ENCODE peak calls at places on chromosome 19, in nine cellular contexts. One of them, this sample, is unnamed.
A peak's percentile ranks its signal among the peaks of the same experiment; 100 is the strongest.

GRCh38 chr19:4201798-4202197 is 19.3 kb downstream of the ANKRD24 start:
- DNase-seq in pancreas: no peak
- DNase-seq in upper lobe of left lung: no peak
- DNase-seq in lower lobe of right lung: no peak
- DNase-seq in neuronal stem cell: no peak
- DNase-seq in tibial artery: no peak
- DNase-seq in PC-3: no peak
- DNase-seq in CD8-positive, alpha-beta T cell: no peak
- DNase-seq in stomach: no peak
- DNase-seq in this sample: no peak

GRCh38 chr19:30222993-30223865 is 149.0 kb upstream of the ZNF536 start:
- DNase-seq in upper lobe of left lung: no peak
- DNase-seq in neuronal stem cell: no peak
- DNase-seq in CD8-positive, alpha-beta T cell: no peak
- DNase-seq in stomach: no peak
- DNase-seq in lower lobe of right lung: no peak
- DNase-seq in tibial artery: no peak
- DNase-seq in PC-3: no peak
- DNase-seq in pancreas: no peak
- DNase-seq in this sample: no peak

GRCh38 chr19:29255912-29256311 is 43.0 kb upstream of the UQCRFS1 start:
- DNase-seq in lower lobe of right lung: no peak
- DNase-seq in PC-3: no peak
- DNase-seq in upper lobe of left lung: no peak
- DNase-seq in stomach: no peak
- DNase-seq in pancreas: no peak
- DNase-seq in CD8-positive, alpha-beta T cell: no peak
- DNase-seq in tibial artery: no peak
- DNase-seq in neuronal stem cell: no peak
- DNase-seq in this sample: no peak

GRCh38 chr19:31483226-31483857 is 134.1 kb upstream of the TSHZ3 start:
- DNase-seq in upper lobe of left lung: no peak
- DNase-seq in PC-3: no peak
- DNase-seq in lower lobe of right lung: no peak
- DNase-seq in tibial artery: no peak
- DNase-seq in stomach: no peak
- DNase-seq in neuronal stem cell: no peak
- DNase-seq in CD8-positive, alpha-beta T cell: no peak
- DNase-seq in pancreas: no peak
- DNase-seq in this sample: no peak

GRCh38 chr19:2613507-2614295 is 88.8 kb downstream of the GNG7 start:
- DNase-seq in CD8-positive, alpha-beta T cell: peak; percentile 76
- DNase-seq in PC-3: peak; percentile 53
- DNase-seq in neuronal stem cell: no peak
- DNase-seq in tibial artery: peak; percentile 73
- DNase-seq in pancreas: peak; percentile 55
- DNase-seq in lower lobe of right lung: peak; percentile 68
- DNase-seq in upper lobe of left lung: peak; percentile 72
- DNase-seq in stomach: peak; percentile 60
- DNase-seq in this sample: no peak

GRCh38 chr19:46732966-46733692 is 12.7 kb upstream of the FKRP start:
- DNase-seq in tibial artery: no peak
- DNase-seq in CD8-positive, alpha-beta T cell: no peak
- DNase-seq in stomach: no peak
- DNase-seq in upper lobe of left lung: peak; percentile 80
- DNase-seq in PC-3: peak; percentile 67
- DNase-seq in lower lobe of right lung: peak; percentile 79
- DNase-seq in neuronal stem cell: no peak
- DNase-seq in pancreas: peak; percentile 12
- DNase-seq in this sample: no peak

GRCh38 chr19:37074819-37075362 is 3.3 kb upstream of the ZNF420 start:
- DNase-seq in stomach: no peak
- DNase-seq in pancreas: no peak
- DNase-seq in upper lobe of left lung: no peak
- DNase-seq in CD8-positive, alpha-beta T cell: no peak
- DNase-seq in lower lobe of right lung: no peak
- DNase-seq in neuronal stem cell: no peak
- DNase-seq in PC-3: no peak
- DNase-seq in tibial artery: no peak
- DNase-seq in this sample: no peak

GRCh38 chr19:16566161-16566560 is 6.1 kb downstream of the SLC35E1 start:
- DNase-seq in PC-3: no peak
- DNase-seq in tibial artery: no peak
- DNase-seq in CD8-positive, alpha-beta T cell: peak; percentile 85
- DNase-seq in stomach: peak; percentile 72
- DNase-seq in neuronal stem cell: no peak
- DNase-seq in lower lobe of right lung: peak; percentile 47
- DNase-seq in pancreas: no peak
- DNase-seq in upper lobe of left lung: peak; percentile 54
- DNase-seq in this sample: no peak

GRCh38 chr19:29277107-29277506 is 64.2 kb upstream of the UQCRFS1 start:
- DNase-seq in CD8-positive, alpha-beta T cell: peak; percentile 70
- DNase-seq in upper lobe of left lung: no peak
- DNase-seq in tibial artery: no peak
- DNase-seq in PC-3: no peak
- DNase-seq in neuronal stem cell: no peak
- DNase-seq in pancreas: no peak
- DNase-seq in lower lobe of right lung: no peak
- DNase-seq in stomach: no peak
- DNase-seq in this sample: peak; percentile 33

GRCh38 chr19:30423481-30423880 is 51.3 kb downstream of the ZNF536 start:
- DNase-seq in neuronal stem cell: no peak
- DNase-seq in stomach: no peak
- DNase-seq in lower lobe of right lung: no peak
- DNase-seq in tibial artery: no peak
- DNase-seq in PC-3: no peak
- DNase-seq in upper lobe of left lung: no peak
- DNase-seq in CD8-positive, alpha-beta T cell: no peak
- DNase-seq in pancreas: no peak
- DNase-seq in this sample: no peak

GRCh38 chr19:31257426-31258130 is 91.7 kb downstream of the TSHZ3 start:
- DNase-seq in PC-3: no peak
- DNase-seq in lower lobe of right lung: no peak
- DNase-seq in stomach: no peak
- DNase-seq in CD8-positive, alpha-beta T cell: no peak
- DNase-seq in upper lobe of left lung: no peak
- DNase-seq in pancreas: no peak
- DNase-seq in neuronal stem cell: no peak
- DNase-seq in tibial artery: peak; percentile 60
- DNase-seq in this sample: no peak

GRCh38 chr19:3184847-3185481 is 766 bp upstream of the NCLN start:
- DNase-seq in PC-3: no peak
- DNase-seq in tibial artery: no peak
- DNase-seq in stomach: peak; percentile 73
- DNase-seq in upper lobe of left lung: peak; percentile 80
- DNase-seq in CD8-positive, alpha-beta T cell: no peak
- DNase-seq in pancreas: no peak
- DNase-seq in lower lobe of right lung: peak; percentile 86
- DNase-seq in neuronal stem cell: no peak
- DNase-seq in this sample: peak; percentile 33

DNA sequence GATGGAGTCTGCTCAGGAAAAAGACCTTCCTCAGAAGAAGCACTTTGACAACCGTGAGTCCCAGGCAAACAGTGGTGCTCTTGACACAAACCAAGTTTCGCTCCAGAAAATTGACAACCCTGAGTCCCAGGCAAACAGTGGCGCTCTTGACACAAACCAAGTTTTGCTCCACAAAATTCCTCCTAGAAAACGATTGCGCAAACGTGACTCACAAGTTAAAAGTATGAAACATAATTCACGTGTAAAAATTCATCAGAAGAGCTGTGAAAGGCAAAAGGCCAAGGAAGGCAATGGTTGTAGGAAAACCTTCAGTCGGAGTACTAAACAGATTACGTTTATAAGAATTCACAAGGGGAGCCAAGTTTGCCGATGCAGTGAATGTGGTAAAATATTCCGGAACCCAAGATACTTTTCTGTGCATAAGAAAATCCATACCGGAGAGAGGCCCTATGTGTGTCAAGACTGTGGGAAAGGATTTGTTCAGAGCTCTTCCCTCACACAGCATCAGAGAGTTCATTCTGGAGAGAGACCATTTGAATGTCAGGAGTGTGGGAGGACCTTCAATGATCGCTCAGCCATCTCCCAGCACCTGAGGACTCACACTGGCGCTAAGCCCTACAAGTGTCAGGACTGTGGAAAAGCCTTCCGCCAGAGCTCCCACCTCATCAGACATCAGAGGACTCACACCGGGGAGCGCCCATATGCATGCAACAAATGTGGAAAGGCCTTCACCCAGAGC is 16.2 kb upstream of the ZNF544 start:
- DNase-seq in neuronal stem cell: no peak
- DNase-seq in tibial artery: no peak
- DNase-seq in PC-3: no peak
- DNase-seq in lower lobe of right lung: no peak
- DNase-seq in pancreas: no peak
- DNase-seq in CD8-positive, alpha-beta T cell: no peak
- DNase-seq in upper lobe of left lung: no peak
- DNase-seq in stomach: no peak
- DNase-seq in this sample: no peak
- H3K36me3 ChIP-seq in neuronal stem cell: peaks cover 70% of the 10 kb centered on the region
- H3K36me3 ChIP-seq in tibial artery: peaks cover 66% of the 10 kb centered on the region
- H3K36me3 ChIP-seq in PC-3: peaks cover 73% of the 10 kb centered on the region
- H3K36me3 ChIP-seq in lower lobe of right lung: peaks cover 56% of the 10 kb centered on the region
- H3K36me3 ChIP-seq in pancreas: peaks cover 51% of the 10 kb centered on the region
- H3K36me3 ChIP-seq in CD8-positive, alpha-beta T cell: peaks cover 50% of the 10 kb centered on the region
- H3K36me3 ChIP-seq in upper lobe of left lung: peaks cover 60% of the 10 kb centered on the region
- H3K36me3 ChIP-seq in stomach: peaks cover 68% of the 10 kb centered on the region
- H3K36me3 ChIP-seq in this sample: peaks cover 41% of the 10 kb centered on the region

GRCh38 chr19:35040474-35040825 is 1.1 kb upstream of the HPN start:
- DNase-seq in PC-3: no peak
- DNase-seq in CD8-positive, alpha-beta T cell: no peak
- DNase-seq in stomach: no peak
- DNase-seq in tibial artery: no peak
- DNase-seq in lower lobe of right lung: no peak
- DNase-seq in pancreas: peak; percentile 75
- DNase-seq in upper lobe of left lung: no peak
- DNase-seq in neuronal stem cell: no peak
- DNase-seq in this sample: no peak
- H3K27ac ChIP-seq in PC-3: no peak overlapping the region
- H3K27ac ChIP-seq in CD8-positive, alpha-beta T cell: no peak overlapping the region
- H3K27ac ChIP-seq in stomach: peak overlapping the region; percentile 85
- H3K27ac ChIP-seq in tibial artery: no peak overlapping the region
- H3K27ac ChIP-seq in lower lobe of right lung: peak overlapping the region; percentile 80
- H3K27ac ChIP-seq in pancreas: peak overlapping the region; percentile 82
- H3K27ac ChIP-seq in upper lobe of left lung: peak overlapping the region; percentile 81
- H3K27ac ChIP-seq in neuronal stem cell: no peak overlapping the region
- H3K27ac ChIP-seq in this sample: no peak overlapping the region

DNA sequence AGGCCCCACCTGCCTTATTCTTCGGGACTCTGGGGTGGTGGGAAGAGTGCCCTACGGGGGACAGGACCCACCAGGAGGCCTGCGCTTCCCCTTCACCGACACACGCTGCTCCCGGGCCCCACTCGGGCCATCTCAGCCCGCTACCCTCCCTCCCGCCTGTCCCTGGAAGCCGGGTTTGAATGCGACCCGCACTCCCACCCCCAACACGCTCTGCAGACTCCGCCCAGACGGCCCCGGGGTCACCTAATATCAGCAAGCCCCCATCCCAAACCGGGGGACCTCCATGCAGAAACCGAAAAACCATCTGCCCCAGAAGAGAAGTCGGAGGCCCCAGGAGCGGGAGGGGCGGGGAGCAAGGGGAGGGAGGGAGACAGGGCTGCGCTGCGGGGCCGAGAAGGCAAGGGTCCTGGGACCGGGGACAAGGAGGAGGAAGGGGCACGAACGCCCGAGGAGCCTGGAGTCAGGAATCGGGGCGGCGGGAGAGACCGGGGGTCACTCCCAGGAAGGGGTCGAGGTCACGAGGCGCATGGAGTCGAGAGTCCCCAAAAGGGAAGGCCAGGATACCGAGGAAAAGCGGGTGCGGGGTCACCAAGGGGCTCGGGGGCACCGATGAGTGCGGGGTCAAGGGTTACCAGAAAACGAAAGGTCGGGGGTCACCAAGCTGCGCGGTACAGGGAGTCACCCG is 766 bp downstream of the SBNO2 start:
- DNase-seq in tibial artery: peak; percentile 75
- DNase-seq in CD8-positive, alpha-beta T cell: no peak
- DNase-seq in stomach: no peak
- DNase-seq in lower lobe of right lung: no peak
- DNase-seq in pancreas: no peak
- DNase-seq in neuronal stem cell: no peak
- DNase-seq in upper lobe of left lung: no peak
- DNase-seq in PC-3: no peak
- DNase-seq in this sample: no peak
- H3K4me1 ChIP-seq in tibial artery: peaks cover 66% of the 10 kb centered on the region
- H3K4me1 ChIP-seq in CD8-positive, alpha-beta T cell: peaks cover 23% of the 10 kb centered on the region
- H3K4me1 ChIP-seq in stomach: peaks cover 71% of the 10 kb centered on the region
- H3K4me1 ChIP-seq in lower lobe of right lung: peaks cover 67% of the 10 kb centered on the region
- H3K4me1 ChIP-seq in pancreas: peaks cover 15% of the 10 kb centered on the region
- H3K4me1 ChIP-seq in neuronal stem cell: peaks cover 19% of the 10 kb centered on the region
- H3K4me1 ChIP-seq in upper lobe of left lung: peaks cover 60% of the 10 kb centered on the region
- H3K4me1 ChIP-seq in PC-3: peaks cover 65% of the 10 kb centered on the region
- H3K4me1 ChIP-seq in this sample: peaks cover 7% of the 10 kb centered on the region

GRCh38 chr19:11101057-11101456 is 11.8 kb downstream of the LDLR start:
- DNase-seq in PC-3: no peak
- DNase-seq in pancreas: no peak
- DNase-seq in CD8-positive, alpha-beta T cell: no peak
- DNase-seq in stomach: no peak
- DNase-seq in upper lobe of left lung: no peak
- DNase-seq in lower lobe of right lung: no peak
- DNase-seq in tibial artery: no peak
- DNase-seq in neuronal stem cell: no peak
- DNase-seq in this sample: no peak

GRCh38 chr19:11102944-11103343 is 13.7 kb downstream of the LDLR start:
- DNase-seq in lower lobe of right lung: no peak
- DNase-seq in pancreas: no peak
- DNase-seq in PC-3: no peak
- DNase-seq in neuronal stem cell: no peak
- DNase-seq in upper lobe of left lung: no peak
- DNase-seq in CD8-positive, alpha-beta T cell: no peak
- DNase-seq in stomach: peak; percentile 49
- DNase-seq in tibial artery: no peak
- DNase-seq in this sample: no peak

GRCh38 chr19:11106477-11106876 is 17.2 kb downstream of the LDLR start:
- DNase-seq in CD8-positive, alpha-beta T cell: no peak
- DNase-seq in neuronal stem cell: no peak
- DNase-seq in upper lobe of left lung: no peak
- DNase-seq in pancreas: no peak
- DNase-seq in stomach: no peak
- DNase-seq in PC-3: no peak
- DNase-seq in tibial artery: no peak
- DNase-seq in lower lobe of right lung: no peak
- DNase-seq in this sample: no peak

GRCh38 chr19:11100064-11100463 is 10.8 kb downstream of the LDLR start:
- DNase-seq in tibial artery: no peak
- DNase-seq in pancreas: no peak
- DNase-seq in neuronal stem cell: no peak
- DNase-seq in PC-3: no peak
- DNase-seq in lower lobe of right lung: no peak
- DNase-seq in CD8-positive, alpha-beta T cell: no peak
- DNase-seq in upper lobe of left lung: no peak
- DNase-seq in stomach: no peak
- DNase-seq in this sample: no peak

GRCh38 chr19:11105014-11105636 is 15.9 kb downstream of the LDLR start:
- DNase-seq in tibial artery: no peak
- DNase-seq in lower lobe of right lung: no peak
- DNase-seq in pancreas: no peak
- DNase-seq in CD8-positive, alpha-beta T cell: no peak
- DNase-seq in stomach: no peak
- DNase-seq in upper lobe of left lung: no peak
- DNase-seq in neuronal stem cell: no peak
- DNase-seq in PC-3: no peak
- DNase-seq in this sample: no peak
- H3K36me3 ChIP-seq in tibial artery: peaks cover 84% of the 10 kb centered on the region
- H3K36me3 ChIP-seq in lower lobe of right lung: peaks cover 99% of the 10 kb centered on the region
- H3K36me3 ChIP-seq in pancreas: peaks cover 35% of the 10 kb centered on the region
- H3K36me3 ChIP-seq in CD8-positive, alpha-beta T cell: peaks cover 22% of the 10 kb centered on the region
- H3K36me3 ChIP-seq in stomach: peaks cover 100% of the 10 kb centered on the region
- H3K36me3 ChIP-seq in upper lobe of left lung: peaks cover 87% of the 10 kb centered on the region
- H3K36me3 ChIP-seq in neuronal stem cell: peaks cover 95% of the 10 kb centered on the region
- H3K36me3 ChIP-seq in PC-3: peaks cover 85% of the 10 kb centered on the region
- H3K36me3 ChIP-seq in this sample: peaks cover 50% of the 10 kb centered on the region

This sample was measured in iPS DF 6.9.